ENCODE peak calls at places on chromosome 14, in six cellular contexts. X, U, F, R, B and D are unnamed samples.

GRCh38 chr14:24189460-24189859 is 844 bp upstream of the IPO4 start:
- DNase-seq in X (no peak), R (no peak), B (no peak), U (no peak), F (no peak), D (no peak)

GRCh38 chr14:95065411-95065810 is 91.9 kb downstream of the DICER1 start:
- DNase-seq in F (no peak), B (no peak), X (no peak), U (no peak), R (no peak), D (no peak)

GRCh38 chr14:58749066-58749669 is 111.4 kb downstream of the DACT1 start:
- DNase-seq in R (peak; percentile 92), F (no peak), U (no peak), X (no peak), B (peak; percentile 90), D (peak; percentile 63)

GRCh38 chr14:25406818-25407217 is 356.9 kb upstream of the STXBP6 start:
- DNase-seq in R (peak; percentile 29), F (no peak), B (peak; percentile 22), U (peak; percentile 89), X (no peak), D (no peak)

GRCh38 chr14:43877351-43877900 is 629.7 kb downstream of the FSCB start:
- DNase-seq in U (no peak), R (no peak), X (no peak), B (no peak), F (no peak), D (no peak)

GRCh38 chr14:61454545-61454944 is 133.2 kb downstream of the PRKCH start:
- DNase-seq in U (no peak), R (no peak), F (no peak), B (no peak), X (no peak), D (no peak)

GRCh38 chr14:35416108-35416750 is 11.7 kb upstream of the NFKBIA start:
- DNase-seq in R (peak; percentile 16), U (no peak), F (no peak), B (no peak), X (no peak), D (no peak)

GRCh38 chr14:66099931-66100330 is 386.2 kb upstream of the CCDC196 start:
- DNase-seq in R (no peak), X (no peak), B (no peak), F (no peak), U (no peak), D (no peak)

GRCh38 chr14:72801841-72802587 is 91.9 kb downstream of the DPF3 start:
- DNase-seq in R (no peak), F (no peak), U (no peak), X (no peak), B (no peak), D (no peak)

GRCh38 chr14:89422181-89422951 is 5.3 kb upstream of the FOXN3 start:
- DNase-seq in R (no peak), U (no peak), F (no peak), X (no peak), B (no peak), D (no peak)

GRCh38 chr14:82394916-82395315 is 861.3 kb upstream of the SEL1L start:
- DNase-seq in X (no peak), R (peak; percentile 0), U (no peak), B (no peak), F (no peak), D (no peak)

GRCh38 chr14:65025818-65026217 is 39.1 kb downstream of the FNTB start:
- DNase-seq in U (no peak), B (no peak), R (no peak), X (no peak), F (no peak), D (no peak)

GRCh38 chr14:58722433-58722832 is 84.7 kb downstream of the DACT1 start:
- DNase-seq in R (no peak), F (no peak), B (no peak), X (no peak), U (no peak), D (no peak)

GRCh38 chr14:98370352-98370751 is 901.6 kb downstream of the BCL11B start:
- DNase-seq in F (no peak), U (no peak), B (no peak), X (no peak), R (no peak), D (no peak)

GRCh38 chr14:50670196-50670875 is 2.2 kb upstream of the SAV1 start:
- DNase-seq in X (no peak), U (no peak), B (no peak), R (no peak), F (no peak), D (no peak)

GRCh38 chr14:102508410-102508773 is 1.2 kb downstream of the ANKRD9 start:
- DNase-seq in X (no peak), F (peak; percentile 74), B (no peak), U (no peak), R (no peak), D (peak; percentile 48)

GRCh38 chr14:78633747-78634146 is 463.6 kb downstream of the NRXN3 start:
- DNase-seq in X (no peak), R (no peak), B (no peak), F (no peak), U (no peak), D (no peak)

DNA sequence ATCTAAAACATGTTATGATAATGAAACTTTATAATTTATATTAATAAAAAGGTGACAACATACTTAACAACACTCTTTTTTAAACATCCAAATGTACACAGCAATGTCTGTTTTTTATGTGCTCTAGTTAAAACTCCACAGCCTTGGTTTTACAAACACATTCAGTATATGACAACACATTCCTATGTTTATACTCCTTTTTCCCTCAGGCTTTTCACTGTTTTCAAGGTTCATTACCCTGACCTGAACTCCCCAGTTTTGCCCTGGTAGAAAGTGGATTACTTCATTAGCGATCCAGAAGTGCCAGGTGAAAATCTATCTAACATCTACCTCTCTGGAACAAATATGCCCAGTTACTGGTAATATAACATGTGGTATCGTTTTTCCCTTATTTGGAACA is 340.2 kb upstream of the DDHD1 start:
- DNase-seq in U (no peak), R (no peak), X (no peak), F (no peak), B (no peak), D (no peak)
- TF ChIP-seq CTCF in U (no peak), R (no peak), X (no peak), F (no peak), B (no peak), D (no peak)

DNA sequence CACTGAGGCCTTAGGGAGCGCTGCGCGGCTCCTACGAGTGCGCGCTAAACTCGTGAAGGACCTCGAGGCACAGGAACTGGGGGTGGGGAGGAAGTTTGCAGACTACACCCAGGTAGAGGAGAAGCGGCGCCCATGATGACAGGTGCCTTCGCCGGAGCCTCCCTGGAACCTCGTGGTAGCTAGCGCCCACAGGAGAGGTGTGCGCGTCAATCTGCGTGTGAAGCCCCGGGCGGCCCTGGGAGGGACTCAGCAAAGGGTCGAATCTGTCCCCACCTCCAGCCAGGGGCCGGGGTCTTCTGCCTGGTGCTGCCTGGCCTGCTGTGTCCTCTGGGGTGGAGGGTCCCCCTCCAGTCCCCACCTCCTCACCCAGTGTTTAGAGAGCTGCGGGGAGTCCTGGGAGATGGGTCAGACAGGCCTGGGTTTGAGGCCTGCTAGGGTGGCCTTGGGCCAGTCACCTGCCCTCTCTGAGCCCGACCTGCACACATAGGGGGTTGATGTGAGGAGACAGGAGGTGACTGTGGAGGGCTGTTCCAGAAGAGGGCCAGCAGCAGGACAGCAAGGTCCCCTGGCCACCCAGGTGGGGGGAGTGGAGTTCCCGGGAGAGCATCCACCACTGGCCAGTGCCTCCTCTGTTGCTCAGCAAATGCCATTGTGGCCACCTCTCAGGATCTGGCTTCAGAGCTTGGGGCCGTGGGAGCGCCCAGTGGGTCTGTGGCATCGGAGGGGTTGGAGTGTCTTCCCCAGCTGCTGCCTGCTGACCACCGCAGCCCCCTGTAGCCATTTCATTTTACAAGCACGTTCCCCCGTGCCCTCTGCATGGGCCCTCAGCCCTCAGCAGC is 20.2 kb upstream of the KIF26A start:
- DNase-seq in R (no peak), B (no peak), X (no peak), F (peak; percentile 51), U (no peak), D (no peak)
- H3K4me3 ChIP-seq in R (no peak overlapping the region), B (no peak overlapping the region), X (no peak overlapping the region), F (peak overlapping the region; percentile 43), U (peak overlapping the region; percentile 36), D (peak overlapping the region; percentile 66)

GRCh38 chr14:76947078-76947837 is 81.2 kb downstream of the IRF2BPL start:
- DNase-seq in X (no peak), F (peak; percentile 95), R (peak; percentile 83), B (peak; percentile 82), U (peak; percentile 90), D (peak; percentile 96)
- TF ChIP-seq CTCF in X (no peak), F (peak; percentile 59), R (peak; percentile 44), B (peak; percentile 51), U (peak; percentile 21), D (peak; percentile 72)

GRCh38 chr14:21505009-21505553 is 6.1 kb downstream of the METTL3 start:
- DNase-seq in R (peak; percentile 26), U (no peak), X (no peak), B (no peak), F (no peak), D (no peak)

GRCh38 chr14:21510735-21511657 is at the start of gene METTL3:
- DNase-seq in B (peak; percentile 99), U (peak; percentile 100), X (peak; percentile 90), R (peak; percentile 100), F (peak; percentile 97), D (peak; percentile 99)

GRCh38 chr14:21514341-21514740 is 3.2 kb upstream of the METTL3 start:
- DNase-seq in F (no peak), X (no peak), U (no peak), R (no peak), B (no peak), D (no peak)

GRCh38 chr14:21506557-21506956 is 4.6 kb downstream of the METTL3 start:
- DNase-seq in X (no peak), R (no peak), U (no peak), B (no peak), F (no peak), D (no peak)

GRCh38 chr14:21509432-21510143 is 1.6 kb downstream of the METTL3 start:
- DNase-seq in F (no peak), B (no peak), R (no peak), U (no peak), X (no peak), D (no peak)
- H3K4me3 ChIP-seq in F (peak overlapping the region; percentile 97), B (peak overlapping the region; percentile 98), R (peak overlapping the region; percentile 77), U (peak overlapping the region; percentile 85), X (peak overlapping the region; percentile 98), D (no peak overlapping the region)

GRCh38 chr14:105021656-105022275 is 883 bp upstream of the CDCA4 start:
- DNase-seq in F (peak; percentile 75), U (peak; percentile 65), R (peak; percentile 50), B (peak; percentile 30), X (no peak), D (peak; percentile 39)
- TF ChIP-seq CTCF in F (no peak), U (no peak), R (peak; percentile 22), B (no peak), X (no peak), D (no peak)

GRCh38 chr14:29350496-29350895 is 577.2 kb downstream of the PRKD1 start:
- DNase-seq in R (no peak), X (no peak), U (no peak), F (no peak), B (no peak), D (no peak)
- H3K4me3 ChIP-seq in R (no peak overlapping the region), X (no peak overlapping the region), U (no peak overlapping the region), F (no peak overlapping the region), B (no peak overlapping the region), D (no peak overlapping the region)